ENCODE peak calls at places on chromosomes 6 and 20, in eight cellular contexts. B, N, W, Z, A, S, G and P are unnamed samples.

GRCh38 chr20:63567382-63568169 is 6.5 kb downstream of the HELZ2 start:
- DNase-seq in N (no peak), G (peak; percentile 51), A (no peak), W (no peak), Z (peak; percentile 28), S (peak; percentile 75), B (no peak), P (no peak)

GRCh38 chr6:48474764-48475674 is 364.0 kb upstream of the PTCHD4 start:
- DNase-seq in A (no peak), W (no peak), B (no peak), S (no peak), G (no peak), Z (no peak), N (no peak), P (no peak)

GRCh38 chr20:17538517-17539170 is 7.5 kb upstream of the BFSP1 start:
- DNase-seq in G (peak; percentile 71), B (no peak), N (no peak), Z (no peak), A (no peak), W (no peak), S (no peak), P (no peak)

GRCh38 chr6:150142657-150143501 is at the start of gene PPP1R14C:
- DNase-seq in W (peak; percentile 80), G (no peak), N (no peak), A (no peak), Z (no peak), S (peak; percentile 68), B (no peak), P (peak; percentile 30)

GRCh38 chr6:148166339-148166949 is 176.2 kb upstream of the SASH1 start:
- DNase-seq in N (peak; percentile 72), B (peak; percentile 75), W (no peak), Z (peak; percentile 42), S (no peak), A (no peak), G (no peak), P (no peak)

GRCh38 chr20:51346686-51347485 is 195.6 kb downstream of the NFATC2 start:
- DNase-seq in A (no peak), G (no peak), W (no peak), Z (no peak), B (no peak), S (no peak), N (peak; percentile 83), P (no peak)

GRCh38 chr20:35978041-35978513 is 9.7 kb downstream of the CNBD2 start:
- DNase-seq in G (peak; percentile 17), W (no peak), S (no peak), A (no peak), N (peak; percentile 22), B (no peak), Z (no peak), P (no peak)

GRCh38 chr6:119160911-119161310 is 82.4 kb upstream of the FAM184A start:
- DNase-seq in Z (no peak), W (no peak), G (peak; percentile 62), N (no peak), S (no peak), B (no peak), A (no peak), P (no peak)

GRCh38 chr6:28266962-28267694 is at the start of gene ZSCAN26:
- DNase-seq in A (no peak), Z (peak; percentile 74), B (peak; percentile 92), W (peak; percentile 87), S (peak; percentile 85), G (peak; percentile 79), N (peak; percentile 89), P (peak; percentile 71)

GRCh38 chr6:130620338-130620781 is 206.8 kb upstream of the SMLR1 start:
- DNase-seq in W (no peak), B (peak; percentile 35), S (no peak), A (no peak), N (no peak), G (no peak), Z (no peak), P (no peak)

GRCh38 chr20:358891-359555 is 12.1 kb downstream of the NRSN2 start:
- DNase-seq in Z (no peak), W (no peak), S (no peak), N (no peak), B (no peak), G (no peak), A (no peak), P (no peak)

GRCh38 chr20:17655865-17656489 is 26.1 kb downstream of the RRBP1 start:
- DNase-seq in B (no peak), A (no peak), N (peak; percentile 67), G (no peak), Z (no peak), W (no peak), S (no peak), P (no peak)

GRCh38 chr20:61125536-61126180 is 126.4 kb upstream of the CDH4 start:
- DNase-seq in A (no peak), B (no peak), G (no peak), Z (no peak), W (no peak), S (no peak), N (no peak), P (no peak)

GRCh38 chr6:18432180-18432579 is 45.0 kb downstream of the RNF144B start:
- DNase-seq in A (no peak), G (no peak), W (no peak), S (no peak), B (no peak), N (peak; percentile 89), Z (no peak), P (peak; percentile 55)

DNA sequence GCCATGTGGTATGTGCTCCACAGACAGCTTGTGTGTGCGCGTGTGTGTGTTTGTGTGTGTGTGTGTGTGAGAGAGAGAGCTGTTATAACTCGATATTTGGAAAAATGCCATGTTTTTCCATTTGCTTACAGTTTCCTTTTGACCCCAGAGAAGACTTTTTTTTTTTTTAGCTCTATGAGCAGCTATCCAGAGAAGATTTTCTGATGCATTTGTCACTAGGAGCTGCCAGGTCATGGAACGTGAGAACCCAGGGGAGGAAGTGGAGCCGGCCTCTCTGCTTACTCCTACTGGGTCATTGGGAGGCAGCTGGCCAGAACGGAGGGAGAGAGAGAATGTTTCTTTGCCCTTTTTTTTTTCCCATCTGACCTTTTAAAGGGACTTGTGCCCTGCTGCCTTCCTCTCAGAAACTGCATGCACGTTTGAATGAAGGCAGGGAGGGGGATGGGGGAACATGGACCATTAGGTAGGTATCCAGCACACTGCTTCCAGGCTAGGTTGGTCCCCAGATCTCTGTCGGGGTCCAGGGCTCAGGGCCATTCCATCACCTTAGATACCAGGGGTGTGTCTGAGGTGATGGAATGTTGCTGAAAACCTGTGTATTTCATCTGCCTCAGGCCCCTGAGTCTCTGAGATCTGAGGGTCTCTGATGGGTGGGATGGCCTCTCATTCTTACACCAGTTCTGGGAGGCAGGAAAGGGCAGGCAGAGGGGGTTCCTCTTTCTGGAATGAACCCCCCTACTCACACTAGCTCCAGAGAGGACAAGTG is 11.2 kb upstream of the MRPS18A start:
- DNase-seq in N (peak; percentile 64), Z (peak; percentile 54), B (peak; percentile 91), S (no peak), W (peak; percentile 35), G (peak; percentile 76), A (no peak), P (peak; percentile 68)
- H3K4me1 ChIP-seq in N (peaks cover 31% of the 10 kb centered on the region), Z (peaks cover 30% of the 10 kb centered on the region), B (peaks cover 43% of the 10 kb centered on the region), S (peaks cover 50% of the 10 kb centered on the region), W (peaks cover 3% of the 10 kb centered on the region), G (peaks cover 28% of the 10 kb centered on the region), A (peaks cover 93% of the 10 kb centered on the region), P (peaks cover 63% of the 10 kb centered on the region)

GRCh38 chr6:30875244-30876038 is 8.9 kb upstream of the DDR1 start:
- DNase-seq in S (no peak), N (no peak), B (no peak), G (no peak), A (no peak), W (peak; percentile 64), Z (no peak), P (no peak)
- TF ChIP-seq POLR2A in S (no peak), N (no peak), B (no peak), G (no peak), A (no peak), W (no peak), Z (no peak), P (no peak)

GRCh38 chr6:169794317-169795055 is 43.1 kb downstream of the ERMARD start:
- DNase-seq in S (no peak), W (peak; percentile 11), B (no peak), G (no peak), N (no peak), A (no peak), Z (no peak), P (no peak)
- H3K4me3 ChIP-seq in S (no peak overlapping the region), W (no peak overlapping the region), B (no peak overlapping the region), G (no peak overlapping the region), N (no peak overlapping the region), A (no peak overlapping the region), Z (no peak overlapping the region), P (no peak overlapping the region)

DNA sequence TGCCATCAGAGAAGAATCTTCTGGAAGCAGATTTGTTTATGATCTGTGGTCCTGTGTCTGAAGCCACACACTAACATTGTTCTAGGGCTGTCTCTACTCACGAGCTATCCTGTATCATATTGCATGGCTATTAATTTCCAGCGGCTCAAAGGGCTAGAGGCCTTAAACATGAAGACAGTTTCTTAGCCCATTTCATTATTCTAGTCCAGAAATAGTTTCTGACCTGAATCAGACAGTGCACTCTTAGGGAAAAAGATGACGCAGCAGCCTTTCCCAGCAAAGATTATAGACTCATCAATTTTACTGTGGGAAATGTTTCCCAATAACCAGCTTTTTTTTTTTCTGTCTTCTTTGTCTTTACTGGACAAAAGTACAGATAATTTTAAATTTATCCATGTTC is 105.3 kb upstream of the SUPT3H start:
- DNase-seq in A (no peak), W (no peak), Z (peak; percentile 34), S (no peak), G (peak; percentile 48), N (peak; percentile 98), B (no peak), P (peak; percentile 9)
- H3K4me1 ChIP-seq in A (peaks cover 31% of the 10 kb centered on the region), W (no peaks in the 10 kb centered on the region), Z (peaks cover 16% of the 10 kb centered on the region), S (peaks cover 11% of the 10 kb centered on the region), G (no peaks in the 10 kb centered on the region), N (peaks cover 15% of the 10 kb centered on the region), B (peaks cover 18% of the 10 kb centered on the region), P (peaks cover 36% of the 10 kb centered on the region)